ENCODE peak calls at places on chromosomes 13 and 19, in eight cellular contexts. D is mesothelial cell of epicardium, I is type B pancreatic cell, X is cardiac fibroblast, S is fibroblast of the aortic adventitia, F is WTC11, V is cardiac muscle cell, R is stomach. U is an unnamed sample.

GRCh38 chr13:100673831-100674362 is 698 bp downstream of the TMTC4 start:
- DNase-seq in D (no peak), I (no peak), X (peak; percentile 86), S (peak; percentile 89), F (no peak), V (peak; percentile 89), R (peak; percentile 55), U (no peak)

GRCh38 chr19:42054205-42054604 is 15.8 kb downstream of the GRIK5 start:
- DNase-seq in D (no peak), I (no peak), X (no peak), S (no peak), F (no peak), V (no peak), R (no peak), U (no peak)

GRCh38 chr19:35352448-35353304 is 5.0 kb downstream of the FFAR1 start:
- DNase-seq in D (no peak), I (peak; percentile 71), X (peak; percentile 86), S (peak; percentile 74), F (peak; percentile 76), V (peak; percentile 88), R (peak; percentile 73), U (no peak)

GRCh38 chr13:49366841-49367240 is 77.0 kb downstream of the CAB39L start:
- DNase-seq in D (no peak), I (no peak), X (peak; percentile 52), S (peak; percentile 64), F (no peak), V (peak; percentile 37), R (peak; percentile 51), U (no peak)

GRCh38 chr19:47848871-47849473 is 10.1 kb upstream of the TPRX2 start:
- DNase-seq in D (no peak), I (no peak), X (peak; percentile 15), S (no peak), F (peak; percentile 85), V (peak; percentile 46), R (no peak), U (no peak)

GRCh38 chr13:106230450-106230849 is 305.0 kb downstream of the EFNB2 start:
- DNase-seq in D (no peak), I (no peak), X (peak; percentile 10), S (peak; percentile 4), F (no peak), V (peak; percentile 29), R (no peak), U (no peak)

GRCh38 chr13:102097708-102098107 is 304.1 kb downstream of the FGF14 start:
- DNase-seq in D (no peak), I (no peak), X (no peak), S (no peak), F (no peak), V (no peak), R (no peak), U (no peak)

GRCh38 chr13:114319441-114319871 is 5.2 kb downstream of the CHAMP1 start:
- DNase-seq in D (no peak), I (no peak), X (peak; percentile 57), S (peak; percentile 82), F (no peak), V (peak; percentile 58), R (no peak), U (no peak)

GRCh38 chr13:112696869-112697465 is 7.1 kb downstream of the ATP11A start:
- DNase-seq in D (no peak), I (no peak), X (no peak), S (no peak), F (peak; percentile 6), V (no peak), R (peak; percentile 18), U (no peak)

GRCh38 chr19:55546822-55547614 is 1.7 kb upstream of the SBK3 start:
- DNase-seq in D (no peak), I (no peak), X (peak; percentile 87), S (peak; percentile 51), F (no peak), V (peak; percentile 92), R (peak; percentile 81), U (no peak)

GRCh38 chr19:34834513-34834912 is 61.5 kb upstream of the ZNF599 start:
- DNase-seq in D (no peak), I (no peak), X (no peak), S (no peak), F (no peak), V (no peak), R (no peak), U (no peak)

GRCh38 chr19:41441321-41441945 is 1.5 kb upstream of the ERICH4 start:
- DNase-seq in D (no peak), I (no peak), X (no peak), S (no peak), F (no peak), V (no peak), R (no peak), U (no peak)

GRCh38 chr13:113981201-113981605 is 7.3 kb upstream of the C13orf46 start:
- DNase-seq in D (no peak), I (no peak), X (no peak), S (no peak), F (no peak), V (no peak), R (peak; percentile 98), U (peak; percentile 81)

GRCh38 chr13:24215732-24216131 is 55.2 kb downstream of the SPATA13 start:
- DNase-seq in D (no peak), I (no peak), X (peak; percentile 77), S (peak; percentile 68), F (no peak), V (peak; percentile 75), R (peak; percentile 63), U (peak; percentile 60)

GRCh38 chr13:99322297-99323103 is 15.3 kb upstream of the GPR183 start:
- DNase-seq in D (no peak), I (no peak), X (peak; percentile 63), S (peak; percentile 85), F (no peak), V (peak; percentile 70), R (no peak), U (no peak)

GRCh38 chr13:44575741-44576395 is at the start of gene TSC22D1:
- DNase-seq in D (no peak), I (no peak), X (peak; percentile 66), S (peak; percentile 58), F (peak; percentile 52), V (peak; percentile 66), R (peak; percentile 51), U (no peak)

GRCh38 chr19:40366697-40367561 is 18.4 kb downstream of the PLD3 start:
- DNase-seq in D (no peak), I (no peak), X (peak; percentile 26), S (no peak), F (peak; percentile 64), V (peak; percentile 36), R (no peak), U (no peak)

DNA sequence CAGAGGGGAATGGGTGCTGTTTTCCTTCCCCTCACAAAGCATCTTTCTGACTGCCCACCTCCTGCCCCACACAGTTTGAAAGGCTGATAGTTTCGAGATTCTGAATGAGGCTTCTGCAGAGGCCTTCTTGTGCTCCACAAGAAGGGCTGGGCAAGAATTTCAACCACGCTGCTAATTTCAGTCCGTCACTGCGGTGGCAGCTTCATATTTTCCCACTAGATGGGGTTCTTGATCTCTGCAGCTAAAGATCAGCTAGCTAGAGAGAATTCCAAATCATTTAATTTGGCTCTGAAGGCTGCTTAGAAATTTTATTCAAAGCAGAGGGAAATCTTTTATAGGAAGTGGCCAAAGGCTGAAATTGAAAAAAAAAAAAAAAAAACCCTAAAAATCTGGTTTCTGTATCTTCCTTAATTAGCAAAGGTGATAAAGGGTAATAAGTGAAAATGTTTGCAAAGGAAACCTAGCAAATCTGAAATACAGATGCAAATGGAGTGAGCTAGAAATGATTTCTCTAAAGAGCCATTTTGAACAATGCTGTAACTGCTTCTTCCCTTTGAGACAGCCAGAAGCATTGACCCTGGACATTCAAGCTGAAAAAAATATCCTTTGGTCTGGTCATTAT is 38.0 kb upstream of the C13orf42 start:
- DNase-seq in D (no peak), I (peak; percentile 57), X (peak; percentile 81), S (peak; percentile 85), F (peak; percentile 68), V (peak; percentile 82), R (no peak), U (no peak)
- TF ChIP-seq CTCF in D (no peak), I (peak; percentile 76), X (peak; percentile 77), S (peak; percentile 86), F (no peak), V (peak; percentile 79), R (peak; percentile 57), U (no peak)

DNA sequence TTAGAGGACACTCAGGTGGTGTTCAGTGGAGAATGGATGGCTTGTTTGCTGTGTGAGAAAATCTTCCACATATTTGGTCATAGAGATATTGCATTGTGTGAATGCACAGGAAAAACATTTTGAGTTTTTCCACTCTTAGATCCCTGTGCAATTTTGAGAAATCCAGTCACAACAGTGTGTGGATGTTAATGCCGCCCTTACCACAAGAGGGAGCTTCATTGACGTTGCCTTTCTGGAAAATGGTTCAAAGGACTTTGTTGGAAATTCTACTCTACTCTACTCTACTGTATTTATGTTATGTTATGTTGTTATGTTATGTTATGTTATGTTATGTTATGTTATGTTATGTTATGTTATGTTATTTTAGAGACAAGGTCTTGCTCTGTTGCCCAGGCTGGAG is 13.4 kb downstream of the ZNF20 start:
- DNase-seq in D (no peak), I (no peak), X (peak; percentile 11), S (peak; percentile 13), F (peak; percentile 22), V (peak; percentile 20), R (no peak), U (no peak)
- TF ChIP-seq CTCF in D (no peak), I (peak; percentile 69), X (peak; percentile 57), S (peak; percentile 45), F (peak; percentile 39), V (peak; percentile 37), R (peak; percentile 35), U (peak; percentile 30)

GRCh38 chr13:81172603-81173002 is 831.7 kb upstream of the SPRY2 start:
- DNase-seq in D (no peak), I (no peak), X (no peak), S (no peak), F (no peak), V (no peak), R (no peak), U (no peak)

DNA sequence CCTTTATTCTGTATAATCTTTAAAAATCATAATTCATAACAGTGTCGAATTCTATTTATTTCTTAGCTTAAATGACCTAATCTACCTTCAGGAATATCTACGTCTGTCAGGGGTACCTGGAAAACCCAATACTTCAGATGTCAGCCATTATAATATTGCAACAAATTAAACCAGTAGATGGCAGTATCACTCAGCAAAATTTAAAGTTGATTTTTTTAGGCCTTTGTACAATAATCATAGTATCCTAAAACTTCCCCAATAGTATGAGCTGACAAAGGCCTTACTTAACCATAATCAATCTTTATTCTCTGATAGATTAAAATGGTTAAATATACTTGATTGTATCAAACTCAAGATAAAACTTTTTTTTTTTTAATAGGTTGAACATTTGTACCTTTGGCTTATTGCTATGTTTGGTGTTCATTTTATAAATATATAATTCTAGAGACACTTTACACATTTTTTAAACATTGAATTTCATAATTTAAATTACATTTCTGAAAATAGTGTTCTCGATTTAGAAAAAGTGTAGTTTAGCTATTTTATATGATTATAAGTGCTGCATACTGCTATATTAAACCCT is 830.2 kb upstream of the SPRY2 start:
- DNase-seq in D (no peak), I (no peak), X (peak; percentile 18), S (peak; percentile 37), F (no peak), V (peak; percentile 32), R (no peak), U (no peak)
- TF ChIP-seq CTCF in D (peak; percentile 71), I (peak; percentile 87), X (peak; percentile 33), S (peak; percentile 50), F (peak; percentile 32), V (peak; percentile 49), R (peak; percentile 19), U (peak; percentile 39)

DNA sequence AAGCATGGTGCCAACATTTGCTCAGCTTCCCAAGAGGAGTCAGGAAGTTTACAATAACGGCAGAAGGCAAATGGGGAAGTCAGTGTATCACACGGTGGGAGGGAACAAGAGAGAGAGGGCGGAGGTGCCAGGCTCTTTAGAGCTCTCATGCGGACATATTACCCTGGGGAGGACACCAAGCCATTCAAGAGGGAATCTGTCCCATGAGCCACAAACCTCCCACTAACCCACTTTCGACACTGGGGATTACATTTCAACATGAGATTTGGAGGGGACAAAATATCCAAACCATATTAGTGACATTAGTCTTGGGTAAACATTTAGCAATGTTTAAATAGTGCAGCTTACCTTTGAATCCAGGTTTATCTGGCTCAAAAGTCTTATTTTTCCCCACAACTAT is 69.9 kb downstream of the SLAIN1 start:
- DNase-seq in D (no peak), I (no peak), X (no peak), S (no peak), F (no peak), V (no peak), R (no peak), U (no peak)
- TF ChIP-seq CTCF in D (no peak), I (no peak), X (no peak), S (no peak), F (no peak), V (no peak), R (no peak), U (no peak)

U was measured in breast epithelium.